ENCODE peak calls at places on chromosomes 1 and 21, in eight cellular contexts. H is transverse colon, P is adrenal gland, M is IMR-90, Z is esophagus muscularis mucosa, V is heart left ventricle, Q is suprapubic skin, J is GM12878. K is an unnamed sample.

GRCh38 chr1:45370575-45370974 is 30.3 kb upstream of the MUTYH start:
- DNase-seq in M (no peak), Q (no peak), V (no peak), Z (no peak), P (no peak), H (no peak), J (peak; percentile 39), K (no peak)

GRCh38 chr1:87794788-87795614 is 466.3 kb downstream of the LMO4 start:
- DNase-seq in V (no peak), P (peak; percentile 10), Q (no peak), J (no peak), H (no peak), Z (no peak), M (peak; percentile 87), K (peak; percentile 23)

GRCh38 chr1:33515607-33516006 is 43.2 kb downstream of the ZSCAN20 start:
- DNase-seq in M (no peak), Q (no peak), J (no peak), Z (no peak), P (no peak), V (peak; percentile 67), H (no peak), K (no peak)

GRCh38 chr1:44339731-44340130 is 15.3 kb downstream of the ERI3 start:
- DNase-seq in J (no peak), V (no peak), M (no peak), P (no peak), Z (no peak), H (no peak), Q (no peak), K (no peak)

GRCh38 chr1:184691719-184692324 is 62.8 kb downstream of the EDEM3 start:
- DNase-seq in J (no peak), P (peak; percentile 28), M (peak; percentile 68), Q (no peak), H (no peak), V (no peak), Z (no peak), K (no peak)

GRCh38 chr1:53406551-53407235 is 52.5 kb upstream of the DMRTB1 start:
- DNase-seq in Z (no peak), H (no peak), M (no peak), J (no peak), V (no peak), Q (peak; percentile 45), P (no peak), K (no peak)

GRCh38 chr21:27817061-27817460 is 850.2 kb upstream of the ADAMTS5 start:
- DNase-seq in H (no peak), Z (no peak), V (no peak), P (no peak), Q (no peak), J (no peak), M (no peak), K (no peak)

GRCh38 chr1:26694185-26694572 is 1.6 kb upstream of the ARID1A start:
- DNase-seq in Q (no peak), J (no peak), V (no peak), H (no peak), P (no peak), Z (no peak), M (no peak), K (no peak)

GRCh38 chr1:2110191-2110737 is 60.1 kb downstream of the PRKCZ start:
- DNase-seq in M (no peak), J (no peak), V (peak; percentile 35), Z (no peak), Q (no peak), P (no peak), H (no peak), K (no peak)

GRCh38 chr1:206784471-206784903 is 12.2 kb upstream of the IL10 start:
- DNase-seq in Q (peak; percentile 24), M (no peak), H (peak; percentile 62), J (no peak), P (no peak), V (no peak), Z (no peak), K (no peak)

GRCh38 chr1:9846611-9847171 is 22.9 kb upstream of the CLSTN1 start:
- DNase-seq in H (no peak), Z (no peak), J (no peak), P (no peak), M (no peak), Q (no peak), V (no peak), K (no peak)

GRCh38 chr1:6634278-6635052 is 9.8 kb downstream of the THAP3 start:
- DNase-seq in H (peak; percentile 68), M (peak; percentile 25), Z (no peak), J (no peak), V (peak; percentile 83), P (peak; percentile 82), Q (no peak), K (peak; percentile 78)

GRCh38 chr1:2596530-2597333 is 10.2 kb downstream of the PRXL2B start:
- DNase-seq in Q (peak; percentile 65), P (no peak), H (no peak), M (no peak), Z (no peak), V (peak; percentile 46), J (no peak), K (no peak)

GRCh38 chr1:30809514-30810263 is 52.1 kb upstream of the LAPTM5 start:
- DNase-seq in P (peak; percentile 37), V (no peak), J (no peak), Q (no peak), H (no peak), Z (no peak), M (peak; percentile 93), K (no peak)

GRCh38 chr1:174999926-175000696 is at the start of gene CACYBP:
- DNase-seq in Q (no peak), P (no peak), M (peak; percentile 30), V (no peak), J (no peak), Z (peak; percentile 92), H (no peak), K (no peak)

GRCh38 chr1:32636793-32637561 is 13.4 kb downstream of the ZBTB8OS start:
- DNase-seq in J (no peak), Q (no peak), V (no peak), M (no peak), P (no peak), Z (no peak), H (no peak), K (no peak)

GRCh38 chr1:219179293-219179692 is 5.6 kb downstream of the LYPLAL1 start:
- DNase-seq in Z (no peak), V (no peak), Q (no peak), P (no peak), J (no peak), M (peak; percentile 26), H (no peak), K (no peak)

GRCh38 chr1:201408176-201408814 is 9.2 kb upstream of the LAD1 start:
- DNase-seq in M (peak; percentile 68), Q (peak; percentile 90), J (no peak), H (peak; percentile 90), Z (no peak), V (peak; percentile 86), P (peak; percentile 89), K (peak; percentile 88)

GRCh38 chr1:164767257-164768044 is 208.5 kb downstream of the PBX1 start:
- DNase-seq in M (peak; percentile 98), H (no peak), P (no peak), Z (no peak), J (no peak), V (no peak), Q (no peak), K (no peak)

GRCh38 chr1:4353090-4353856 is 301.1 kb upstream of the AJAP1 start:
- DNase-seq in P (no peak), Z (no peak), J (no peak), Q (no peak), M (no peak), H (no peak), V (no peak), K (no peak)

GRCh38 chr1:159653201-159653600 is 61.2 kb downstream of the CRP start:
- DNase-seq in J (no peak), P (no peak), M (no peak), H (no peak), V (no peak), Q (no peak), Z (no peak), K (no peak)

GRCh38 chr1:152502496-152503180 is 8.0 kb upstream of the LCE5A start:
- DNase-seq in J (no peak), Q (no peak), M (no peak), P (no peak), H (no peak), Z (peak; percentile 70), V (no peak), K (no peak)

GRCh38 chr1:10472220-10473144 is at the start of gene DFFA:
- DNase-seq in M (peak; percentile 96), P (peak; percentile 96), Z (peak; percentile 97), J (peak; percentile 95), H (peak; percentile 94), V (peak; percentile 95), Q (peak; percentile 95), K (peak; percentile 95)

GRCh38 chr1:198206292-198206691 is 49.5 kb downstream of the NEK7 start:
- DNase-seq in P (no peak), M (no peak), H (no peak), Q (no peak), J (no peak), V (no peak), Z (no peak), K (no peak)

GRCh38 chr1:93186667-93187066 is 6.1 kb downstream of the CCDC18 start:
- DNase-seq in Z (no peak), H (no peak), Q (no peak), P (no peak), M (no peak), J (no peak), V (no peak), K (no peak)

GRCh38 chr1:162070825-162071224 is 1.3 kb downstream of the NOS1AP start:
- DNase-seq in V (no peak), M (no peak), H (peak; percentile 25), Q (no peak), Z (no peak), J (no peak), P (no peak), K (peak; percentile 26)
- H3K4me3 ChIP-seq in V (peak overlapping the region; percentile 56), M (no peak overlapping the region), H (peak overlapping the region; percentile 93), Q (peak overlapping the region; percentile 91), Z (peak overlapping the region; percentile 80), J (no peak overlapping the region), P (peak overlapping the region; percentile 97), K (no peak overlapping the region)

GRCh38 chr1:37478451-37478871 is 4.1 kb downstream of the ZC3H12A start:
- DNase-seq in Z (no peak), M (peak; percentile 77), P (no peak), H (peak; percentile 24), Q (peak; percentile 55), V (no peak), J (no peak), K (no peak)
- TF ChIP-seq POLR2A in Z (no peak), M (no peak), P (no peak), H (peak; percentile 5), Q (no peak), V (no peak), J (peak; percentile 48), K (no peak)

DNA sequence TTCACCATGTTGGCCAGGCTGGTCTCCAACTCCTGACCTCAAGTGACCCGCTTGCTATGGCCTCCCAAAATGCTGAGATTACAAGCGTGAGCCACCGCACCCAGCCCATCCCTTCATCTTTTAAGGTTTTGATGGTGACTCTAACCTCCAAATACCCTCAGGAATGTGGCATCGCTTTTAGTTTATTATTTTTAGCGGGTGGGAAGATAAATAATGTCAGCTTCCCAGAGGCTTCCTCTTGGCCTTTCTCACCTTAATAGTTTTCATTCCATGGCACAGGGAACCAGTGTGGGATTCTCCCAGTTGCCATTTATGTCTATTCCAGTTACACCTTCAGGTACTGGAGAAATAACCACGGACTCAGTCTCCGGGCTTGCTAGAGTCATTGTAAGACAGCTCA is 92.1 kb upstream of the LRRN2 start:
- DNase-seq in J (no peak), H (no peak), P (no peak), Z (no peak), V (no peak), Q (no peak), M (no peak), K (no peak)
- H3K27me3 ChIP-seq in J (peaks cover 6% of the 10 kb centered on the region), H (peaks cover 17% of the 10 kb centered on the region), P (no peaks in the 10 kb centered on the region), Z (no peaks in the 10 kb centered on the region), V (no peaks in the 10 kb centered on the region), Q (peaks cover 31% of the 10 kb centered on the region), M (peaks cover 6% of the 10 kb centered on the region), K (no peaks in the 10 kb centered on the region)

GRCh38 chr21:34882719-34883131 is 166.4 kb downstream of the RUNX1 start:
- DNase-seq in Z (no peak), J (no peak), H (no peak), Q (no peak), V (no peak), M (no peak), P (no peak), K (no peak)
- H3K4me3 ChIP-seq in Z (no peak overlapping the region), J (peak overlapping the region; percentile 1), H (no peak overlapping the region), Q (peak overlapping the region; percentile 84), V (no peak overlapping the region), M (peak overlapping the region; percentile 99), P (peak overlapping the region; percentile 83), K (no peak overlapping the region)

K was measured in body of pancreas.